ENCODE peak calls at places on chromosomes 13 and 19, in five cellular contexts. X is spleen, G is mammary epithelial cell, E is cardiac muscle cell, A is left lung. K is an unnamed sample. For H3K36me3 and H3K4me1, the result is how much of the 10 kb centered on the place peaks cover.

GRCh38 chr19:49149652-49150105 is 5.5 kb downstream of the HRC start:
- DNase-seq in X (no peak), G (peak), A (peak), E (peak), K (no peak)

GRCh38 chr13:49220035-49220855 is at the start of gene MLNR:
- DNase-seq in A (no peak), E (peak), G (peak), X (peak), K (no peak)

GRCh38 chr13:52348081-52348480 is 57.9 kb downstream of the THSD1 start:
- DNase-seq in E (peak), X (no peak), A (no peak), G (peak), K (no peak)

GRCh38 chr13:72692884-72693514 is 34.4 kb downstream of the MZT1 start:
- DNase-seq in G (no peak), X (no peak), A (no peak), E (no peak), K (no peak)

GRCh38 chr13:80881495-80882482 is 540.9 kb upstream of the SPRY2 start:
- DNase-seq in A (no peak), E (peak), G (peak), X (no peak), K (no peak)

GRCh38 chr13:59477011-59477410 is 686.7 kb downstream of the DIAPH3 start:
- DNase-seq in E (no peak), G (no peak), X (no peak), A (no peak), K (no peak)

GRCh38 chr19:1287622-1288527 is 2.2 kb downstream of the EFNA2 start:
- DNase-seq in G (no peak), A (no peak), X (no peak), E (no peak), K (no peak)

GRCh38 chr19:52172347-52172746 is 926 bp upstream of the ZNF836 start:
- DNase-seq in E (no peak), X (no peak), G (no peak), A (no peak), K (no peak)

GRCh38 chr13:107864543-107865460 is 350.5 kb downstream of the LIG4 start:
- DNase-seq in E (peak), X (no peak), G (peak), A (no peak), K (no peak)

GRCh38 chr19:46000497-46001246 is 5.4 kb downstream of the CCDC61 start:
- DNase-seq in A (no peak), X (peak), G (no peak), E (peak), K (no peak)

GRCh38 chr13:67238277-67238859 is 8.2 kb upstream of the PCDH9 start:
- DNase-seq in X (no peak), A (no peak), E (peak), G (peak), K (no peak)

GRCh38 chr19:42563352-42564210 is 31.1 kb downstream of the CEACAM8 start:
- DNase-seq in E (peak), A (no peak), X (no peak), G (peak), K (no peak)

GRCh38 chr19:54180691-54181091 is 7.7 kb upstream of the TMC4 start:
- DNase-seq in X (peak), A (no peak), E (no peak), G (no peak), K (no peak)

GRCh38 chr19:2579678-2580280 is 103.9 kb downstream of the GADD45B start:
- DNase-seq in G (no peak), E (no peak), X (peak), A (peak), K (no peak)

GRCh38 chr19:2575734-2576481 is 100.0 kb downstream of the GADD45B start:
- DNase-seq in X (peak), A (peak), E (peak), G (no peak), K (no peak)

GRCh38 chr19:2577722-2578335 is 101.9 kb downstream of the GADD45B start:
- DNase-seq in X (peak), A (peak), E (no peak), G (no peak), K (no peak)

GRCh38 chr19:2578391-2578826 is 102.5 kb downstream of the GADD45B start:
- DNase-seq in G (peak), X (peak), A (peak), E (peak), K (no peak)

DNA sequence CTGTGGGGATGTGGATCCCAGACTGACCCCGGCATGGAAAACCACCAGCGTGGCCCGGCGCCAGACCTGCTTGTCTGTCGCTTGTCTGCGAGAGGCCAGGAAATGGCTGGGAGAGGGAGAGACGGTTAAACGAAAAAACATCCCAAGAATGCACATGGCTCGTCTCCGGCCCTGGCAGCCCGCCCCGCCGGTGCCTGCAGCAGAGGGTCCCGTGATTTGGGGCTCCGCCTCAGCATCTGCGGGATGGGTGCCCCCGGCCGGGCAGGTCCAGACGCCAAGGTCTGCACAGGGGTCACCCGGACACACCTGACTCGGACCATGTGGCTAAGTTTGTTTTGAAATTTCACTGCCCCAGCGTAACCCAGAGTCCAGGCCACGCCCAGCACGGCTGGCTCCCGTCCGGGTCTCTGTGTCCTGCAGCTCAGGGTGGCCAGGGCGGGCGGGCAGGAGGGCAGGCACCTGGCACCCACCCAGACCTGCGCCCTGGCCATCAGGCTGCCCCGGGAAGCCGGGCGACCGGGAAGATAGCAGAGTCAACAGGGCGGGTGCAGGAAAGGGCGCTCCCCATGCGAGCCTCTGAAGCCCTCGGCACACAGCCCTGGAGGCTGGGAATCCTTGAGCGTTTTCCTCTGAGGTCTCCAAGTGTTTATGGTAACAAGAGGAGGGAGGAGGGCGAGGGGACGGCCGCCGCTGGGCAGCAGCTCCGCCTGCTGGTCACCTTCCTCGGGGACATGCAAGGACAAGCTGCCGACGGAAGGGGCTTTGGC is 103.2 kb downstream of the GADD45B start:
- DNase-seq in A (peak), G (peak), E (peak), X (peak), K (no peak)
- TF ChIP-seq CTCF in A (peak), G (peak), E (peak), X (peak), K (peak)

DNA sequence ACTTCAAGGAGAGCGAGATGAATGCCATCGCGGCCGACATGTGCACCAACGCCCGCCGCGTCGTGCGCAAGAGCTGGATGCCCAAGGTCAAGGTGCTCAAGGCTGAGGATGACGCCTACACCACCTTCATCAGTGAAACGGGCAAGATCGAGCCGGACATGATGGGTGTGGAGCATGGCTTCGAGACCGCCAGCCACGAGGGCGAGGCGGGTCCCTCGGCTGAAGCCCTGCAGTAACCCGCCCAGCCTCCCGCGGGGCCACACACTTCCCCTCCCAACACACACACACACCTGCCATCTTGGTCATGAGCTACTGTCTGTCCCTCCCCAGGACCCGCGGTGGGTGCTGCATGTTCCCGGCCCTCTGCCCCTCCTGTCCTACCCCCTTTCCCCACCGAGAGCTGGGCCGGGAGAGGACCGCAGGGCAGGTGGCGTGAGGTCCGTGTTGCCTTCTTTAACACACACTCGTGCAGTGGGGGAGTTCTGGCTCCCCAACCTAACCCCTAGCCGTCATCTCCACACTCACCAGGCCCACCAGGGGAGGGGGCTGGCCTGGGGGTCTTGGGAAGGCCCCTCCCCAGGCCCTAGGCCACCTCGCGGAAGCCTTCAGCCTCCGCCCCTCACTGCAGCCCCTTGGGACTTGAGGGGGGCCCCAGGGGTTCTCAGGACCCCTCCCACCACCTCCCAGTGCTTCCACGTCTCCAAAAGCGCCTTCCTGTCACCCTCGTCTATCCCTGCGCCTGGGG is 11.8 kb downstream of the STX10 start:
- DNase-seq in E (no peak), A (no peak), G (no peak), X (no peak), K (no peak)
- H3K36me3 ChIP-seq in E (under half), A (under half), G (under half), X (under half), K (under half)

GRCh38 chr13:44305216-44305615 is 68.4 kb upstream of the SERP2 start:
- DNase-seq in E (no peak), X (no peak), G (no peak), A (no peak), K (no peak)

GRCh38 chr13:44307255-44307654 is 66.4 kb upstream of the SERP2 start:
- DNase-seq in X (no peak), G (no peak), A (no peak), E (no peak), K (no peak)

GRCh38 chr13:44307844-44308243 is 65.8 kb upstream of the SERP2 start:
- DNase-seq in G (no peak), A (no peak), E (no peak), X (no peak), K (no peak)

GRCh38 chr13:44305845-44306244 is 67.8 kb upstream of the SERP2 start:
- DNase-seq in G (peak), A (no peak), X (no peak), E (no peak), K (no peak)

DNA sequence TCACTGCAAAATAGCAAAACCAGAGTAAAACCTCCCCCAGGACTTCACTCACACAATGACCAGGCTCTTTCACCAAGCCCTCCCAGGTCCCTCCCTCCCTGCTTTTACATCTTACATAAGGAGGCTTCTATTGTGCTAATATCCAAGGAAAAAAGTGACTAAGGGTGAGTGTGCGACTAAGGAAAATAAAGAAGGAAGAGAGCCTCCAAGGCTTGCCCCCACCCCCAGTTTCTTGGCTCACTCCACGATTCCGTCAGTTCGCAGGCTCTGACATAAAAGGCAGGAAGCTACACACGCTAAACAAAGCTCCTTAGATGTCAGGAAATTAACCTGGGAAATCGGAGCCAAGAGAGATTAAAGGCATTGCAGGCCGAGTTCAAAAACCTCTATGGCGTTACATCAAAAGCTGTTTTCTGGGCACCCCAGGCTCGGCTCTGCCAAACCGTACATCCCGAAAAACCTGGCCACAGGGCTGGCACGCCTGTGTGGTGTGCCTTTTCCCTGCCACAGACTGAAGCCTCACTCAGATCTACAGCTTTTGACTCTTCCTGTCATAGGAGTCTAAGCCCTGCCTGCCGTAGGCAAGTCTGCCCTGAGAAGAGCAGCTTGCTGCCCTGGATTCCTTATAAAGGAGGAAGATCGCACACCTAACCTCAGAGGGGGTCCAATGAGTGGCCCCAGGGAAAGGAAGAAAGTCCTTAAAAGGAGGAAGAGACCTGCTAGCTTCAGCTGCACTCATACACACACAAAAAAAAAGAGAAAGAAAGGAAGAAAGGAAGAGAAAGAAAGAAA is 67.0 kb upstream of the SERP2 start:
- DNase-seq in E (peak), G (peak), A (no peak), X (no peak), K (peak)
- H3K4me1 ChIP-seq in E (under half), G (half or more), A (under half), X (under half), K (half or more)

GRCh38 chr13:96934889-96935490 is 59.3 kb downstream of the OXGR1 start:
- DNase-seq in A (no peak), G (no peak), E (no peak), X (no peak), K (no peak)

GRCh38 chr13:96940961-96941360 is 53.3 kb downstream of the OXGR1 start:
- DNase-seq in G (peak), X (no peak), A (no peak), E (no peak), K (no peak)

DNA sequence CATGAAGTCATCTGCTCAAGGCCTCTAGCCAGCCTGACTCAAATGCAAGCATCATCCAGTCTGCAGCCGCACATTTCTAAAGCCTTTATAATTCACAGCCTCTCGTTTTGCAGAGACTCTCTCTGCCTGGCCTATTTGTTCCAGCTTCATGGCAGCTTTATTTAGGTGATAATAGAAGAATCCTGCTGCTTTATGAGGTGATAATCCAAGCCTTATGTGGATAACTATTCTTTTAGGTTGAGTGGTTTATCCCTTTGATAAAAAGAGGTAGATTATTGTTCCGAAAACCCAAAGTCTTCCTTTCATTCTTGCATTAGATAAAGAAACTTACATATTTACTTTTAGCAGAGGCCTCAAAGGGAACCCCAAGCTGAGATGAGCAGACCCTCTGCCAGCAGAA is 58.3 kb downstream of the OXGR1 start:
- DNase-seq in A (no peak), E (no peak), X (no peak), G (no peak), K (no peak)
- TF ChIP-seq CTCF in A (no peak), E (no peak), X (no peak), G (no peak), K (no peak)

GRCh38 chr19:4174895-4175668 is 7.3 kb downstream of the SIRT6 start:
- DNase-seq in A (no peak), X (no peak), G (no peak), E (no peak), K (no peak)
- H3K36me3 ChIP-seq in A (under half), X (under half), G (under half), E (under half), K (under half)

DNA sequence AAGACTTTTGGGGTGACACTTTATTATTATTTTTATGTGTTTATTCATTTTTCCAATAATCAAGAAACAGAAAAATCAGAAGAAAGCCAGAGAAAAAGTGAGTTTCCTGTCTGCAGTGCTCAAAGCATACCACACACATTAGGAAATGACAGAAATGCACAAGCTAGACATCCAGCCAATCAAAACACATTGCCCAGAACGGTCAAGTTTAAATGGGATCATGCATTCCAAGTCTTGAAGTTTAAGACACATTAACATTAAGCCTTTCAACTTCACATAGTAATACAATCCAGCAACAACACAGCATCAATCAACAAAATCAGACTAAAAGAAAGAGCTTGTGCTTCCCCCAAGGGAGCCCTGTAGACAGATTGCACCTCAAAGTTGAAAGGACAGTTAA is 28.7 kb upstream of the MEDAG start:
- DNase-seq in A (no peak), E (peak), X (no peak), G (no peak), K (no peak)
- H3K4me1 ChIP-seq in A (under half), E (under half), X (under half), G (under half), K (under half)

GRCh38 chr13:41196620-41197019 is 2.3 kb upstream of the KBTBD7 start:
- DNase-seq in X (no peak), A (no peak), E (peak), G (peak), K (no peak)
- TF ChIP-seq CTCF in X (no peak), A (no peak), E (peak), G (peak), K (peak)

K was measured in RWPE2.